ENCODE peak calls at places on chromosomes 3 and 15, in eight cellular contexts. One of them, this sample, is unnamed.
A peak's percentile ranks its signal among the peaks of the same experiment; 100 is the strongest.

GRCh38 chr3:197256836-197257444 is 41.5 kb downstream of the DLG1 start:
- DNase-seq in GM12878: no peak
- DNase-seq in HepG2: peak; percentile 41
- DNase-seq in K562: peak; percentile 27
- DNase-seq in A549: peak; percentile 46
- DNase-seq in IMR-90: peak; percentile 64
- DNase-seq in WTC11: no peak
- DNase-seq in SK-N-SH: peak; percentile 5
- DNase-seq in this sample: no peak

GRCh38 chr15:68589783-68590710 is 11.3 kb downstream of the CORO2B start:
- DNase-seq in WTC11: no peak
- DNase-seq in IMR-90: no peak
- DNase-seq in GM12878: no peak
- DNase-seq in K562: no peak
- DNase-seq in HepG2: no peak
- DNase-seq in A549: no peak
- DNase-seq in SK-N-SH: no peak
- DNase-seq in this sample: no peak

GRCh38 chr3:188948658-188949400 is 222.9 kb upstream of the TPRG1 start:
- DNase-seq in WTC11: no peak
- DNase-seq in HepG2: peak; percentile 48
- DNase-seq in A549: peak; percentile 66
- DNase-seq in GM12878: no peak
- DNase-seq in SK-N-SH: no peak
- DNase-seq in K562: no peak
- DNase-seq in IMR-90: peak; percentile 96
- DNase-seq in this sample: no peak

GRCh38 chr15:45084163-45084562 is 29.8 kb downstream of the DUOX2 start:
- DNase-seq in HepG2: peak; percentile 33
- DNase-seq in A549: no peak
- DNase-seq in WTC11: no peak
- DNase-seq in K562: no peak
- DNase-seq in IMR-90: no peak
- DNase-seq in GM12878: no peak
- DNase-seq in SK-N-SH: no peak
- DNase-seq in this sample: no peak

GRCh38 chr3:188469228-188469885 is 315.4 kb downstream of the LPP start:
- DNase-seq in SK-N-SH: no peak
- DNase-seq in K562: no peak
- DNase-seq in IMR-90: no peak
- DNase-seq in GM12878: no peak
- DNase-seq in HepG2: no peak
- DNase-seq in WTC11: no peak
- DNase-seq in A549: no peak
- DNase-seq in this sample: no peak

GRCh38 chr3:174125267-174125844 is 727.8 kb downstream of the NLGN1 start:
- DNase-seq in IMR-90: peak; percentile 65
- DNase-seq in A549: no peak
- DNase-seq in WTC11: peak; percentile 19
- DNase-seq in HepG2: peak; percentile 2
- DNase-seq in K562: no peak
- DNase-seq in SK-N-SH: peak; percentile 39
- DNase-seq in GM12878: no peak
- DNase-seq in this sample: no peak

GRCh38 chr15:52790166-52790708 is at the start of gene ONECUT1:
- DNase-seq in HepG2: peak; percentile 37
- DNase-seq in A549: peak; percentile 63
- DNase-seq in GM12878: no peak
- DNase-seq in IMR-90: peak; percentile 2
- DNase-seq in K562: peak; percentile 88
- DNase-seq in SK-N-SH: peak; percentile 92
- DNase-seq in WTC11: peak; percentile 76
- DNase-seq in this sample: no peak

GRCh38 chr15:59685737-59686297 is 3.3 kb downstream of the BNIP2 start:
- DNase-seq in GM12878: no peak
- DNase-seq in A549: no peak
- DNase-seq in WTC11: no peak
- DNase-seq in HepG2: no peak
- DNase-seq in K562: no peak
- DNase-seq in SK-N-SH: peak; percentile 43
- DNase-seq in IMR-90: peak; percentile 38
- DNase-seq in this sample: no peak

GRCh38 chr3:150635076-150635475 is 32.0 kb downstream of the SELENOT start:
- DNase-seq in GM12878: no peak
- DNase-seq in IMR-90: no peak
- DNase-seq in SK-N-SH: no peak
- DNase-seq in WTC11: no peak
- DNase-seq in A549: no peak
- DNase-seq in HepG2: no peak
- DNase-seq in K562: no peak
- DNase-seq in this sample: no peak

GRCh38 chr3:8386221-8386620 is 115.4 kb upstream of the LMCD1 start:
- DNase-seq in IMR-90: peak; percentile 19
- DNase-seq in K562: no peak
- DNase-seq in A549: no peak
- DNase-seq in GM12878: no peak
- DNase-seq in SK-N-SH: no peak
- DNase-seq in HepG2: no peak
- DNase-seq in WTC11: no peak
- DNase-seq in this sample: no peak

DNA sequence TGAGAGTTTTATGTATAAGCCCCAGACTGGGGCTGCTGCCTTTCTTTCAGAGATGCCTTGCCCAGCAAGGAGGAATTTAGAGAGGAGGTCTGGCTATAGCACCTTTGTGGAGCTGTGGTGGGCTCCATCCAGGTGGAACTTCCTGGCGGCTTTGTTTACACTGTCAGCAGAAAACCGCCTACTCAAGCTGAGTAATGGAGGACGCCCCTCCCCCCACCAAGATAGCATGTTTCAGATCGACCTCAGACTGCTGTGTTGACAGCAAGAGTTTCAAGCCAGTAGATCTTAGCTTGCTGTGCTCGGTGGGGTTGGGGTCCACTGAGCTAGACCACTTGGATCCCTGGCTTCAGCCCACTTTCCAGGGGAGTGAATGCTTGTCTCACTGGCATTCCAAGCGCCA is 155.6 kb downstream of the STXBP5L start:
- DNase-seq in WTC11: peak; percentile 38
- DNase-seq in A549: no peak
- DNase-seq in K562: no peak
- DNase-seq in HepG2: no peak
- DNase-seq in GM12878: no peak
- DNase-seq in IMR-90: no peak
- DNase-seq in SK-N-SH: no peak
- DNase-seq in this sample: no peak
- TF ChIP-seq USF2 in WTC11: no peak
- TF ChIP-seq USF2 in A549: no peak
- TF ChIP-seq USF2 in K562: no peak
- TF ChIP-seq USF2 in HepG2: no peak
- TF ChIP-seq USF2 in GM12878: no peak
- TF ChIP-seq USF2 in IMR-90: no peak
- TF ChIP-seq USF2 in SK-N-SH: no peak
- TF ChIP-seq USF2 in this sample: no peak

GRCh38 chr3:69160107-69160506 is 37.7 kb upstream of the LMOD3 start:
- DNase-seq in IMR-90: no peak
- DNase-seq in A549: no peak
- DNase-seq in K562: no peak
- DNase-seq in HepG2: no peak
- DNase-seq in GM12878: no peak
- DNase-seq in WTC11: no peak
- DNase-seq in SK-N-SH: no peak
- DNase-seq in this sample: no peak

GRCh38 chr3:69164296-69164695 is 41.9 kb upstream of the LMOD3 start:
- DNase-seq in IMR-90: no peak
- DNase-seq in K562: no peak
- DNase-seq in A549: no peak
- DNase-seq in WTC11: no peak
- DNase-seq in GM12878: no peak
- DNase-seq in HepG2: no peak
- DNase-seq in SK-N-SH: no peak
- DNase-seq in this sample: no peak

GRCh38 chr3:69162205-69162980 is 40.0 kb upstream of the LMOD3 start:
- DNase-seq in K562: no peak
- DNase-seq in GM12878: no peak
- DNase-seq in WTC11: no peak
- DNase-seq in HepG2: no peak
- DNase-seq in IMR-90: no peak
- DNase-seq in A549: no peak
- DNase-seq in SK-N-SH: no peak
- DNase-seq in this sample: no peak

GRCh38 chr3:69160525-69160924 is 38.1 kb upstream of the LMOD3 start:
- DNase-seq in K562: no peak
- DNase-seq in WTC11: no peak
- DNase-seq in HepG2: no peak
- DNase-seq in A549: no peak
- DNase-seq in SK-N-SH: no peak
- DNase-seq in GM12878: no peak
- DNase-seq in IMR-90: no peak
- DNase-seq in this sample: no peak

GRCh38 chr3:69161587-69162196 is 39.3 kb upstream of the LMOD3 start:
- DNase-seq in A549: peak; percentile 42
- DNase-seq in WTC11: no peak
- DNase-seq in GM12878: peak; percentile 25
- DNase-seq in IMR-90: peak; percentile 53
- DNase-seq in HepG2: peak; percentile 43
- DNase-seq in K562: peak; percentile 46
- DNase-seq in SK-N-SH: peak; percentile 51
- DNase-seq in this sample: no peak
- TF ChIP-seq USF2 in A549: no peak
- TF ChIP-seq USF2 in WTC11: no peak
- TF ChIP-seq USF2 in GM12878: no peak
- TF ChIP-seq USF2 in IMR-90: no peak
- TF ChIP-seq USF2 in HepG2: no peak
- TF ChIP-seq USF2 in K562: no peak
- TF ChIP-seq USF2 in SK-N-SH: no peak
- TF ChIP-seq USF2 in this sample: no peak

GRCh38 chr3:23448998-23449537 is 245.9 kb downstream of the UBE2E2 start:
- DNase-seq in GM12878: no peak
- DNase-seq in IMR-90: no peak
- DNase-seq in K562: no peak
- DNase-seq in WTC11: no peak
- DNase-seq in HepG2: no peak
- DNase-seq in SK-N-SH: no peak
- DNase-seq in A549: no peak
- DNase-seq in this sample: no peak
- TF ChIP-seq USF2 in GM12878: no peak
- TF ChIP-seq USF2 in IMR-90: no peak
- TF ChIP-seq USF2 in K562: no peak
- TF ChIP-seq USF2 in WTC11: no peak
- TF ChIP-seq USF2 in HepG2: no peak
- TF ChIP-seq USF2 in SK-N-SH: no peak
- TF ChIP-seq USF2 in A549: no peak
- TF ChIP-seq USF2 in this sample: no peak

DNA sequence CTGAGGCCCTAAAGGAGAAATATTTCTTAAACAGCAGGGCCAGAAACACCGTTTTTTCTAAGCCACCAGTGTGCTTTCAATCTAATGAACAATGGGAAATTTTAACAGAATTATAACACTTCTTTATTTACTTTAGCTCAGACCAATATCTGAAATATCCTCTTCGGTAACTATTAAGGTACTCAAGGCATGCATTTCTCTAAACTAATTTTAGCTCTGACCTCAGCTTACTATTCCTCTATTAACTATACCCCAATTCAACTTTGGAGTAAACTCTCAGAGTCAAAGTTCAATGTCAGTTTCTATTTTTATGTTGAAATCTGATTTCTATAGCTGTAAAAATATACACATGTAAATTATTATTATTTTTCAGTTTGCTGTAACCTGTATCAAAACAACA is 59.0 kb downstream of the NR1I2 start:
- DNase-seq in K562: no peak
- DNase-seq in IMR-90: no peak
- DNase-seq in HepG2: no peak
- DNase-seq in GM12878: no peak
- DNase-seq in A549: no peak
- DNase-seq in WTC11: no peak
- DNase-seq in SK-N-SH: no peak
- DNase-seq in this sample: no peak
- TF ChIP-seq USF2 in K562: no peak
- TF ChIP-seq USF2 in IMR-90: no peak
- TF ChIP-seq USF2 in HepG2: no peak
- TF ChIP-seq USF2 in GM12878: no peak
- TF ChIP-seq USF2 in A549: no peak
- TF ChIP-seq USF2 in WTC11: no peak
- TF ChIP-seq USF2 in SK-N-SH: no peak
- TF ChIP-seq USF2 in this sample: no peak

GRCh38 chr3:54125317-54125716 is 3.0 kb downstream of the CACNA2D3 start:
- DNase-seq in GM12878: no peak
- DNase-seq in WTC11: no peak
- DNase-seq in HepG2: no peak
- DNase-seq in SK-N-SH: no peak
- DNase-seq in A549: no peak
- DNase-seq in IMR-90: no peak
- DNase-seq in K562: no peak
- DNase-seq in this sample: no peak
- TF ChIP-seq USF2 in GM12878: no peak
- TF ChIP-seq USF2 in WTC11: no peak
- TF ChIP-seq USF2 in HepG2: no peak
- TF ChIP-seq USF2 in SK-N-SH: no peak
- TF ChIP-seq USF2 in A549: no peak
- TF ChIP-seq USF2 in IMR-90: no peak
- TF ChIP-seq USF2 in K562: no peak
- TF ChIP-seq USF2 in this sample: no peak